ENCODE peak calls at places on chromosomes 11 and 22, in four cellular contexts. W is K562, E is GM12878, C is HepG2. U is an unnamed sample.

GRCh38 chr11:57336111-57336666 is 497 bp upstream of the SSRP1 start:
- DNase-seq in C (no peak), W (no peak), E (no peak), U (no peak)

GRCh38 chr11:75767228-75767572 is 1.4 kb upstream of the DGAT2 start:
- DNase-seq in C (no peak), W (peak), E (no peak), U (no peak)

GRCh38 chr11:1224109-1224485 is 1.2 kb downstream of the MUC5B start:
- DNase-seq in W (no peak), E (no peak), C (no peak), U (no peak)

GRCh38 chr11:79235696-79236095 is 205.1 kb downstream of the TENM4 start:
- DNase-seq in C (no peak), W (no peak), E (no peak), U (no peak)

GRCh38 chr11:130476200-130476921 is 27.9 kb downstream of the ADAMTS15 start:
- DNase-seq in W (no peak), E (no peak), C (no peak), U (no peak)

GRCh38 chr22:35547993-35548761 is 7.5 kb downstream of the RASD2 start:
- DNase-seq in W (peak), C (no peak), E (no peak), U (peak)

GRCh38 chr11:67006029-67006884 is 16.7 kb upstream of the SYT12 start:
- DNase-seq in C (peak), E (no peak), W (peak), U (peak)

GRCh38 chr11:93895106-93895862 is 44.9 kb upstream of the VSTM5 start:
- DNase-seq in W (peak), E (no peak), C (peak), U (peak)

GRCh38 chr22:23245045-23245798 is 64.9 kb downstream of the BCR start:
- DNase-seq in C (no peak), E (no peak), W (no peak), U (no peak)

GRCh38 chr11:89293966-89294679 is 116.4 kb downstream of the TYR start:
- DNase-seq in C (no peak), W (no peak), E (no peak), U (no peak)

GRCh38 chr11:91742155-91742554 is 482.5 kb upstream of the FAT3 start:
- DNase-seq in C (no peak), W (no peak), E (no peak), U (no peak)

GRCh38 chr22:27107824-27108223 is 450.4 kb downstream of the MIAT start:
- DNase-seq in E (no peak), W (peak), C (peak), U (no peak)

GRCh38 chr11:101620026-101620425 is 36.2 kb upstream of the TRPC6 start:
- DNase-seq in C (no peak), E (no peak), W (no peak), U (no peak)

GRCh38 chr11:35116762-35117588 is 22.0 kb upstream of the CD44 start:
- DNase-seq in W (no peak), C (no peak), E (no peak), U (no peak)

GRCh38 chr11:86152006-86152862 is 83.3 kb upstream of the PICALM start:
- DNase-seq in W (no peak), E (no peak), C (no peak), U (no peak)

GRCh38 chr11:57373146-57373545 is 7.8 kb downstream of the PRG3 start:
- DNase-seq in W (no peak), E (no peak), C (no peak), U (no peak)

GRCh38 chr11:103528596-103528995 is 419.4 kb downstream of the DYNC2H1 start:
- DNase-seq in W (no peak), E (no peak), C (no peak), U (no peak)

GRCh38 chr11:61350336-61350735 is 11.3 kb downstream of the CYB561A3 start:
- DNase-seq in W (no peak), E (no peak), C (no peak), U (no peak)

GRCh38 chr11:95715777-95716241 is 73.8 kb downstream of the FAM76B start:
- DNase-seq in W (no peak), C (peak), E (peak), U (no peak)

GRCh38 chr11:16572946-16573345 is 165.5 kb upstream of the C11orf58 start:
- DNase-seq in W (no peak), C (peak), E (no peak), U (peak)

GRCh38 chr22:21445437-21446127 is 21.6 kb upstream of the TMEM191C start:
- DNase-seq in E (no peak), W (no peak), C (no peak), U (no peak)

GRCh38 chr22:45284705-45285305 is at the start of gene UPK3A:
- DNase-seq in C (no peak), W (no peak), E (no peak), U (no peak)

GRCh38 chr11:87878373-87878779 is 296.9 kb downstream of the RAB38 start:
- DNase-seq in E (no peak), W (peak), C (peak), U (peak)

GRCh38 chr11:133082453-133082781 is 449.9 kb downstream of the OPCML start:
- DNase-seq in C (no peak), E (no peak), W (no peak), U (no peak)

GRCh38 chr22:44919691-44920090 is 90.1 kb downstream of the PHF21B start:
- DNase-seq in E (no peak), W (no peak), C (no peak), U (no peak)

GRCh38 chr11:59678813-59679165 is 10.0 kb upstream of the PATL1 start:
- DNase-seq in W (no peak), C (no peak), E (no peak), U (no peak)

GRCh38 chr11:19751055-19751454 is 38.4 kb downstream of the NAV2 start:
- DNase-seq in E (no peak), C (no peak), W (no peak), U (no peak)

GRCh38 chr22:20582171-20582511 is 74.7 kb downstream of the MED15 start:
- DNase-seq in W (no peak), E (no peak), C (no peak), U (no peak)

GRCh38 chr22:48490513-48491411 is 1336.9 kb downstream of the BRD1 start:
- DNase-seq in W (no peak), E (no peak), C (no peak), U (no peak)

GRCh38 chr11:84947970-84948600 is 679.1 kb downstream of the DLG2 start:
- DNase-seq in C (no peak), E (no peak), W (no peak), U (no peak)

GRCh38 chr11:2550606-2550970 is 105.8 kb downstream of the KCNQ1 start:
- DNase-seq in C (no peak), W (no peak), E (no peak), U (no peak)

GRCh38 chr11:83162377-83162776 is 5.4 kb downstream of the PCF11 start:
- DNase-seq in C (no peak), W (no peak), E (no peak), U (no peak)

GRCh38 chr22:46064236-46064965 is 85.9 kb upstream of the PPARA start:
- DNase-seq in C (no peak), W (no peak), E (no peak), U (no peak)

GRCh38 chr11:10350341-10350740 is 45.5 kb downstream of the ADM start:
- DNase-seq in W (no peak), C (peak), E (no peak), U (no peak)

GRCh38 chr11:44883277-44883676 is 67.4 kb downstream of the TP53I11 start:
- DNase-seq in E (no peak), C (no peak), W (no peak), U (no peak)

GRCh38 chr11:22674470-22675426 is 8.3 kb downstream of the GAS2 start:
- DNase-seq in E (no peak), C (peak), W (no peak), U (no peak)

GRCh38 chr22:49749227-49749626 is 78.4 kb downstream of the BRD1 start:
- DNase-seq in C (no peak), E (no peak), W (no peak), U (no peak)

GRCh38 chr11:130459521-130459920 is 11.1 kb downstream of the ADAMTS15 start:
- DNase-seq in W (no peak), E (no peak), C (no peak), U (no peak)

GRCh38 chr11:124194696-124195418 is 11.7 kb downstream of the OR10D3 start:
- DNase-seq in E (peak), W (peak), C (peak), U (peak)

GRCh38 chr11:6586434-6587359 is 16.7 kb downstream of the RRP8 start:
- DNase-seq in C (no peak), W (no peak), E (no peak), U (no peak)

DNA sequence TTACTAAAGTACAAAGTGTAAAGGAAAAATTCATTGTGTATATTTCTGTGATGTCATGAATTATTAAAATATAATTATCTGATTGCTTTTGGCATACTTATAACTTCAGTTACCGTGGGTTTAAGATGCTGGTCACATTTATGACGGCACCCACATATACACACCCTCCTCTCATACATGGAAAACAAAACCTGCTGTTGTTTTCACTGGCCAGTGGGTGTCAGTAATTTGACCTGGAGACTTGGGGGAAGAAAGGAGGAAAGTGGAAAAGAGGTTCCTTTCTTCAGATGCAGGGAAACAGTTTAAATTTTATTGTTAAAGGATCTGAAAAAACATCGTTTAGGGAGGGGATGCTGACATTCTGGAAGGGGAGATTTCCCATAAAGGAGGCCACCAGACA is 742 bp upstream of the BBOX1 start:
- DNase-seq in E (no peak), W (no peak), C (no peak), U (no peak)
- TF ChIP-seq TARDBP in E (no peak), W (no peak), C (no peak), U (no peak)

GRCh38 chr22:39108487-39108886 is 11.4 kb downstream of the APOBEC3H start:
- DNase-seq in E (no peak), C (no peak), W (no peak), U (no peak)

GRCh38 chr22:39103431-39103830 is 6.4 kb downstream of the APOBEC3H start:
- DNase-seq in W (no peak), E (no peak), C (no peak), U (no peak)

GRCh38 chr22:39109361-39109760 is 12.3 kb downstream of the APOBEC3H start:
- DNase-seq in E (no peak), W (no peak), C (no peak), U (no peak)

GRCh38 chr22:39110631-39111561 is 13.9 kb downstream of the APOBEC3H start:
- DNase-seq in W (peak), C (peak), E (no peak), U (no peak)

GRCh38 chr22:39106326-39106725 is 9.3 kb downstream of the APOBEC3H start:
- DNase-seq in C (peak), W (no peak), E (no peak), U (no peak)
- TF ChIP-seq FOXK2 in C (no peak), W (no peak), E (no peak), U (no peak)

GRCh38 chr11:126927628-126928027 is 72.9 kb downstream of the KIRREL3 start:
- DNase-seq in W (no peak), C (no peak), E (no peak), U (no peak)
- TF ChIP-seq FOXM1 in W (no peak), C (no peak), E (no peak), U (no peak)

GRCh38 chr11:108793611-108794010 is 128.7 kb downstream of the DDX10 start:
- DNase-seq in W (no peak), C (no peak), E (no peak), U (no peak)
- TF ChIP-seq TARDBP in W (no peak), C (no peak), E (no peak), U (no peak)

DNA sequence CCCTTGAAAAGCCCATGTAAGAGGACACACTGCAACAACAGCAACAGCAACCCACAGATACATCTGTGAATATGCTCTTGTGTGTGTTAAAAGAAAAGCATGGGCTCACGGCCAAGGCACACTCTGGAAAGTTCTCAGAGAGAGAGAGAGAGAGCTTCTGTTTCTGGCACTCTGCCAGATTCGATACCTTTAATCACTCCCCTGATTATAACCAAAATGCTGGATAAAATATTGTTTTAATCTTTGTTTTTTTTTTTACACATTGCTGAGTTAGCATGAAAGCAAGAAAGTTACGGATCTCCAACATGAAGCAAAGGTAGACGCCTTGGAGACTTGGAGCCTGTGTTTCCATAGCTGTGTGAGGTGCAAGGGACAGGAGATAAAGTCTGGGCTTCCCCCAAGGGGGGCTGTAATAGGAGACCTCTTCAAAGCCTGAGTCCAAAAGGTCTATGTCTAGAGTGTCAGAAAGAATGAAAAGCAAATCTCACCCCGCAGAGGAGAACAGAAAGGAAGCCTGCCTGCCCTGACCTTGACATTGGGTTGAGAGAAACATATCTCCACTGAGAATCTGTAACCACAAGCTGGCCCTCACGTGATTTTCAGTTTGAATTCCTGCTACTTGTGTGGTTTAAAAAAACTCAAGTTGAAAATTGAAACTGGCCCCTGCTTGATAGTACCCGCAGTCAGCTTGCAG is 33.7 kb upstream of the MPPED1 start:
- DNase-seq in E (peak), C (peak), W (no peak), U (no peak)
- TF ChIP-seq FOXK2 in E (no peak), C (no peak), W (no peak), U (no peak)

DNA sequence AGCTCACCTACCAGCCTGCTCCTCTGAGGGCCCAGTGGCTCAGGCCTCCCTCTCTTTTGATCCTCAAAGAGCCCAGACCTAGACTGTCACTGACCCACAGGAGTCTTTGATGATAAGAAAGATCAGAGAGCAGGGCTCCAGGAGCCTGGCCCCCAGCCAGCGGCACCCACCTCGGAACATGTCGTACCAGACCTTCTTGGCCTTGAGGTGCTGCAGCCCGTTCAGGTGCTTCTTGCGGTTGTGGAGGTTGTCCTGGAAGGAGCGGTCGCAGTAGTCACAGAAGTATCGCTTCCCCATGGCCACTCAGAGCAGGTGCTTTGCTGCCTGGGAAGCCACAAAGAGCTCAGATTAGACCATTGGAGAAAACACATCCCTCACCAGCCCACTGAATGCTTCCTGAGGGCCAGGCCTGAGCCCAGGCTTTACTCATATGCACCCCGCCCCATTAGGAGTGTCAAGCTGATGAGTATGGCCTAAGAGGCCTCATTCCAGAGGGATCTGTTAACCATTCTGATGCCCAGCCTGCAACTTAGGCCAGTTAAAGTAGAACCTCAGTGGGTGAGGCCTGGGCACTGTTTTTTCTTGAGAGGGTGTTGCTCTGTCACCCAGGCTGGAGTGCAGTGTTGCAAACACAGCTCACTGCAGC is 18.4 kb downstream of the ZMAT5 start:
- DNase-seq in W (no peak), C (no peak), E (no peak), U (no peak)
- TF ChIP-seq FOXM1 in W (no peak), C (no peak), E (no peak), U (no peak)

DNA sequence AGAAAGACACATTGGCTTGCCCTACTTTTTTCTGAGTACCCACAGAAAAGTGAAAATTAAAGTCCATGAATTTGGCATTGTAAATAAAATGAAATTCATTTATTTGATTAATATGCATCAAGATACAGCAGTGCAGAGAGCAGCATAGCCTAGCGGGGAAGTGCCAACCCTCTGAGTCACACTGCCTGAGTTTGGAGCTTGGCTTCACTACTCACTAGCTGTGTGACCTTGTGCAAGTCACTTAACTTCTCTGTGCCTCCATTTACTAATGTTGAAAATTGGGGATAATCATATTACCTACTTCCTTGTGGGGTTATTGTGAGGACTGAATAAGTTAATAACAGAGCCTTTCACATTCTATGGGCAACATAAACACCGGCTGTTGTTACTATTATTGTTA is 111.5 kb upstream of the CSNK2A3 start:
- DNase-seq in W (no peak), C (no peak), E (no peak), U (no peak)
- TF ChIP-seq TARDBP in W (no peak), C (no peak), E (no peak), U (no peak)

DNA sequence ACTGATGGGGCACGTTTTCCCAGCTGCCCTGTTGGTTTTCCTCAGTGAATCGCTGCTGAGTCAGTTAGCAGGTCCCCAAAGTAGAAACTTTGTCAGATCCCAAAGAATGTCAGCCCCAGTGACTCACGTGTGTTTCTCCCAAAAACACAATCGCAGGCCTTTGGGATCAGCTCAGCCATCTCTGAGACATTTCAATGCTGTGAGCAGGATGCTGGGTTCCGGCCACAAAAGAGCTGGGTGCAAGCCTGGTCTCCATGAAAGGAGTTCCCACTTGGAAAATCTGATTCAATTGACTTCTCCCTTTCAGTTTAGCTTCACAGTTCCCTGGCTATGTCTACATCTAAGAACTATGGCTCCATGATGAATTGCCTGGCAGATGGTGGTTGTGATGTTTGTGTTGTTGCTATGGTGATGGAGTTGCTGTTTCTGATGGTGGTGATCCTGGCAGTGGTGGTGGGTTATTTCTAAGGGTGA is 28.0 kb downstream of the MYEOV start:
- DNase-seq in C (no peak), W (no peak), E (no peak), U (no peak)
- TF ChIP-seq FOXK2 in C (no peak), W (no peak), E (no peak), U (no peak)